ENCODE peak calls at places on chromosomes 5 and 9, in four cellular contexts. R is transverse colon; C is GM10248; A is CD4-positive, alpha-beta T cell. L is an unnamed sample.
A peak's percentile ranks its signal among the peaks of the same experiment; 100 is the strongest.

GRCh38 chr5:126562823-126563222 is 32.2 kb downstream of the ALDH7A1 start:
- DNase-seq in R (no peak), C (no peak), A (no peak), L (no peak)

GRCh38 chr5:167934561-167934971 is 356.9 kb upstream of the WWC1 start:
- DNase-seq in R (peak; percentile 8), C (no peak), A (no peak), L (no peak)

GRCh38 chr9:128422783-128423150 is 2.1 kb downstream of the CERCAM start:
- DNase-seq in R (no peak), C (no peak), A (no peak), L (no peak)

GRCh38 chr9:133090187-133090586 is 28.4 kb downstream of the CEL start:
- DNase-seq in R (no peak), C (no peak), A (no peak), L (no peak)

GRCh38 chr5:138282918-138283742 is 8.7 kb upstream of the GFRA3 start:
- DNase-seq in R (peak; percentile 16), C (no peak), A (no peak), L (no peak)

GRCh38 chr5:98872679-98873078 is 56.1 kb downstream of the CHD1 start:
- DNase-seq in R (no peak), C (no peak), A (no peak), L (no peak)

GRCh38 chr9:132983814-132984201 is 5.3 kb downstream of the GFI1B start:
- DNase-seq in R (no peak), C (no peak), A (no peak), L (no peak)

GRCh38 chr9:4143951-4144717 is 155.7 kb downstream of the GLIS3 start:
- DNase-seq in R (no peak), C (no peak), A (no peak), L (no peak)

GRCh38 chr5:107670927-107671741 is at the start of gene EFNA5:
- DNase-seq in R (peak; percentile 41), C (peak; percentile 38), A (no peak), L (no peak)

GRCh38 chr9:114109106-114109505 is 10.0 kb upstream of the KIF12 start:
- DNase-seq in R (no peak), C (no peak), A (no peak), L (no peak)

GRCh38 chr5:52077941-52078825 is 694.9 kb downstream of the ISL1 start:
- DNase-seq in R (no peak), C (no peak), A (no peak), L (no peak)

GRCh38 chr9:129317179-129318011 is 139.3 kb upstream of the IER5L start:
- DNase-seq in R (no peak), C (peak; percentile 30), A (no peak), L (no peak)

GRCh38 chr5:59506285-59506877 is 387.1 kb downstream of the PDE4D start:
- DNase-seq in R (no peak), C (no peak), A (no peak), L (no peak)

GRCh38 chr9:131678499-131679111 is 61.3 kb downstream of the RAPGEF1 start:
- DNase-seq in R (peak; percentile 78), C (peak; percentile 87), A (peak; percentile 71), L (peak; percentile 89)

GRCh38 chr5:87829214-87829551 is 416.5 kb upstream of the CCNH start:
- DNase-seq in R (no peak), C (no peak), A (no peak), L (no peak)

GRCh38 chr9:118522093-118523028 is 818.2 kb downstream of the TLR4 start:
- DNase-seq in R (peak; percentile 13), C (peak; percentile 30), A (no peak), L (peak; percentile 22)

GRCh38 chr5:141560141-141560540 is 58.7 kb downstream of the DIAPH1 start:
- DNase-seq in R (no peak), C (no peak), A (no peak), L (no peak)

GRCh38 chr9:33065157-33066076 is 11.1 kb downstream of the SMU1 start:
- DNase-seq in R (no peak), C (peak; percentile 59), A (no peak), L (peak; percentile 53)

GRCh38 chr5:11734369-11734768 is 169.9 kb downstream of the CTNND2 start:
- DNase-seq in R (no peak), C (no peak), A (no peak), L (no peak)

GRCh38 chr5:146772881-146773440 is 105.6 kb downstream of the PPP2R2B start:
- DNase-seq in R (no peak), C (no peak), A (no peak), L (no peak)

GRCh38 chr5:79694183-79694582 is 4.5 kb downstream of the CMYA5 start:
- DNase-seq in R (no peak), C (no peak), A (no peak), L (no peak)

GRCh38 chr9:114034663-114035062 is 43.4 kb downstream of the AMBP start:
- DNase-seq in R (no peak), C (peak; percentile 17), A (no peak), L (no peak)

GRCh38 chr9:129568560-129569505 is 52.1 kb downstream of the C9orf50 start:
- DNase-seq in R (peak; percentile 27), C (no peak), A (no peak), L (no peak)

GRCh38 chr5:38384396-38384795 is 126.0 kb downstream of the EGFLAM start:
- DNase-seq in R (no peak), C (no peak), A (no peak), L (no peak)

GRCh38 chr9:120755827-120756434 is 37.3 kb downstream of the FBXW2 start:
- DNase-seq in R (peak; percentile 56), C (peak; percentile 70), A (peak; percentile 33), L (peak; percentile 19)

GRCh38 chr9:93134018-93134739 is at the start of gene NINJ1:
- DNase-seq in R (peak; percentile 79), C (peak; percentile 93), A (peak; percentile 81), L (peak; percentile 45)

GRCh38 chr5:169178754-169179153 is 122.2 kb downstream of the SLIT3 start:
- DNase-seq in R (no peak), C (no peak), A (no peak), L (no peak)

GRCh38 chr9:128254855-128255759 is 20.7 kb downstream of the GOLGA2 start:
- DNase-seq in R (peak; percentile 59), C (peak; percentile 71), A (peak; percentile 35), L (no peak)

GRCh38 chr5:109668237-109668636 is 21.5 kb upstream of the MAN2A1 start:
- DNase-seq in R (no peak), C (no peak), A (no peak), L (no peak)

DNA sequence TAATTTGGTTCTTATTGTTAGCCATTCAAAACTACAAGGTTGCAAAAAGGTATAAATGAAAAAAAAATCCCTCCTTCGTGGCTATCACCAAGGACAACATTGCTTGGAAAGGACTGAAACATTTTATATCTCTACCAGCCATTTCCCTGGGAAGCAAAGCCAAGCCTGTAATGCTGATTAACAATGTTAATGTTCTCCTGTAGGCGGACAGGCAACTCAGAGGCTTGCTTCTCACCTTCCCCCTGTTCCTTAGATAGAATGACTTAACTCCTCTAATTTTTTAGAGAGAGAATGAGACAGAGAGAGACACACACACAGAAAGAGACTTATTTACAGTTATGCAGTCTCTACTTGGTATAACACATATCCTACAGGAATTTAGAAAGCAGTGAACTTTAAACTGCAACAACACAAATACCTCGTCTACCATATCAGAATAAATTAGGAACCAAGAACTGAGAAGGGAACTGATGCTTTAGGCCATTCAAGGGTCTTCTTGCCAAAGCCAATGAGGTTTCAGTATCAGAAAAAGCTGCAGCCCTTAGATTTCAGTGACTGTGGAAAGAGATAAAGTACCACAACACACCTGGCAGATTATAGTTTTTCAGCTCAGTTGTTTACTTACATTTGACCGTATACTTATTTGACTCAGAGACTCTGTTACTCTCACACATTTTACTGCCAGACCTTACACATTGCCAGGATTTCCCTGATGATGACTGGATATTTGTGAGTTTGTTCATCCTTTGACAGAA is 20.9 kb upstream of the MAN2A1 start:
- DNase-seq in R (no peak), C (no peak), A (no peak), L (peak; percentile 25)
- TF ChIP-seq CTCF in R (no peak), C (no peak), A (no peak), L (no peak)

GRCh38 chr5:54894957-54895815 is 90.2 kb downstream of the ESM1 start:
- DNase-seq in R (no peak), C (no peak), A (no peak), L (no peak)

GRCh38 chr5:54897001-54897400 is 88.4 kb downstream of the ESM1 start:
- DNase-seq in R (no peak), C (no peak), A (no peak), L (no peak)

GRCh38 chr5:54900906-54901725 is 84.3 kb downstream of the ESM1 start:
- DNase-seq in R (peak; percentile 21), C (no peak), A (no peak), L (no peak)

DNA sequence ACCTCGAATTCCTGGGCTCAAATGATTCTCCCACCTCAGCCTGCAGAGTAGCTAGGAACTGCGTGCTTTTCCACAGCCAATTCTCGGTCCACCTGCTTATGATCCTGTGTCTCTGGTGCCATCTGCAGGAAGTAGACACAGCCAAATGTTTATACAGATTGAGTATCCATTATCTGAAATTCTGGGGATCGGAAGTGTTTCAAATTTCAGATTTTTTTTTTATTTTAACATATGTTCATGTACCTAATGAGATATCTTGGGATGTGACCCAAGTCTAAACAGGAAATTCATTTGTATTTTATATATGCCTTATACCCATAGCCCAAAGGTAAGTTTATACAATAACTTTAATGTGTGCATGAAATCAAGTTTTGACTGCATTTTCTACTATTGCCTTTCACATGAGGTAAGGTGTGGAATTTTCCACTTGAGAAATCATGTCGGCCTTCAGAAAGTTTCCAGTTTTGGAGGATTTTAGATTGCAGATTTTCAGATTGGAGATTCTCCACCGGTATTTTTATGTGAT is 89.5 kb downstream of the ESM1 start:
- DNase-seq in R (no peak), C (no peak), A (no peak), L (no peak)
- TF ChIP-seq CTCF in R (peak; percentile 20), C (no peak), A (peak; percentile 12), L (peak; percentile 3)

GRCh38 chr5:148000036-148000435 is 63.7 kb upstream of the SPINK5 start:
- DNase-seq in R (no peak), C (no peak), A (no peak), L (no peak)

GRCh38 chr5:148011407-148012124 is 52.2 kb upstream of the SPINK5 start:
- DNase-seq in R (no peak), C (no peak), A (no peak), L (no peak)

GRCh38 chr5:148002471-148002870 is 61.3 kb upstream of the SPINK5 start:
- DNase-seq in R (no peak), C (no peak), A (no peak), L (no peak)

GRCh38 chr5:148003226-148003625 is 60.6 kb upstream of the SPINK5 start:
- DNase-seq in R (no peak), C (no peak), A (no peak), L (no peak)

DNA sequence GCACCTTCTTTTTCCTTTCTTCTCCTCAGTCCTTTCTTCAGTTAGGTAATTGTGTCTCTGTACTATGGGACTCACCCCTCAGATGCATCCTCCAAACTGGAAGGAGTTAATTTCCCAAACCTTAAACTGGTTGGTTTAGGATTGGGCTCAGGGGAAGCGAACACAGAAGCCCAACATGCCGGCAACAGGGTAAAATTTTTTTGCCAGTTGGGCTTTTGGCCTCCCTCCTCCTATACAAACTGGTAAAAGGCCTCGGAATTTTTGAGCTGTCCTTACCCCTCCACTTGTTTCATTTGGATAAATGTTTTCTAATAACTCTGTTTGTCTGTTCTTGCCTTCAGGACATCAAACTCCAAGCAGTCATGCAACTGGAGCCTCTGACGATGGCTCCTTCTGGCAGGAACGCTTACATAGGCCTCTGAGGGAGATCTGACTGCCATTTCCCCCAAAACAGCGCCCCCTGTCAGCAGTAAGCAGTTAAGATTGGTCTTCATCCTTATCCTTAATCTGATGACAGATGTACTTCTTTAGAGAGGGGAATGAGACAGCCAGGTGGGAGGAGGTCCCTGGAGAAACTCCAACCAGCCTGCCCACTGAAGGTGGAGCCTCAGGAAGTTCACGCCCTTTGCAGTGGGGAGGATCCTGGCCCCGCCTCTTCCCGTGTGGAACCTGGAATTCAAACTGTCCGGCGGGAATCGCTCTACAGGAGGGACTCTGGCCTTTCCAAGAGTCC is 57.8 kb upstream of the SPINK5 start:
- DNase-seq in R (no peak), C (no peak), A (no peak), L (no peak)
- TF ChIP-seq CTCF in R (no peak), C (no peak), A (no peak), L (peak; percentile 51)

GRCh38 chr5:181190711-181191525 is 14.1 kb downstream of the TRIM7 start:
- DNase-seq in R (peak; percentile 57), C (no peak), A (peak; percentile 13), L (no peak)
- TF ChIP-seq CTCF in R (peak; percentile 33), C (peak; percentile 36), A (peak; percentile 26), L (peak; percentile 43)